ENCODE peak calls at places on chromosomes 12 and 14, in seven cellular contexts. U is endothelial cell of umbilical vein, I is HepG2, B is K562, D is breast epithelium, R is HCT116, N is stomach. X is an unnamed sample.

GRCh38 chr14:58488550-58488949 is 61.0 kb downstream of the KIAA0586 start:
- DNase-seq in U (peak), I (no peak), B (no peak), D (no peak), R (no peak), N (no peak), X (no peak)

GRCh38 chr12:79420146-79420618 is 270.6 kb downstream of the PAWR start:
- DNase-seq in U (peak), I (peak), B (no peak), D (no peak), R (peak), N (no peak), X (no peak)

GRCh38 chr14:65321370-65321875 is 91.1 kb upstream of the FUT8 start:
- DNase-seq in U (no peak), I (no peak), B (no peak), D (no peak), R (no peak), N (no peak), X (no peak)

GRCh38 chr12:51683763-51684357 is 92.8 kb downstream of the SCN8A start:
- DNase-seq in U (peak), I (no peak), B (no peak), D (no peak), R (no peak), N (peak), X (no peak)

GRCh38 chr14:21498540-21499526 is 12.3 kb downstream of the METTL3 start:
- DNase-seq in U (peak), I (peak), B (peak), D (no peak), R (peak), N (no peak), X (no peak)

GRCh38 chr12:16587514-16587913 is 18.4 kb downstream of the LMO3 start:
- DNase-seq in U (no peak), I (no peak), B (no peak), D (no peak), R (no peak), N (no peak), X (no peak)

GRCh38 chr14:23086565-23086964 is 8.4 kb downstream of the ACIN1 start:
- DNase-seq in U (no peak), I (no peak), B (no peak), D (no peak), R (no peak), N (no peak), X (no peak)

GRCh38 chr14:100679707-100680438 is 46.8 kb upstream of the DLK1 start:
- DNase-seq in U (no peak), I (peak), B (no peak), D (peak), R (no peak), N (no peak), X (no peak)

GRCh38 chr14:24817638-24818053 is 183.7 kb upstream of the GZMB start:
- DNase-seq in U (no peak), I (no peak), B (no peak), D (no peak), R (no peak), N (no peak), X (no peak)

GRCh38 chr12:108320503-108321293 is 18.4 kb downstream of the CMKLR1 start:
- DNase-seq in U (no peak), I (no peak), B (no peak), D (no peak), R (no peak), N (no peak), X (peak)

GRCh38 chr12:114955414-114956014 is 271.5 kb upstream of the TBX3 start:
- DNase-seq in U (no peak), I (no peak), B (peak), D (no peak), R (no peak), N (no peak), X (no peak)

GRCh38 chr12:20474443-20474842 is 106.1 kb downstream of the PDE3A start:
- DNase-seq in U (no peak), I (no peak), B (no peak), D (no peak), R (no peak), N (no peak), X (no peak)

GRCh38 chr14:99603471-99603933 is 505 bp downstream of the CCDC85C start:
- DNase-seq in U (peak), I (no peak), B (peak), D (no peak), R (no peak), N (no peak), X (no peak)

GRCh38 chr12:40522837-40523236 is 169.4 kb upstream of the CNTN1 start:
- DNase-seq in U (no peak), I (no peak), B (no peak), D (no peak), R (no peak), N (no peak), X (no peak)

GRCh38 chr12:53952871-53953734 is 1.6 kb upstream of the HOXC12 start:
- DNase-seq in U (no peak), I (peak), B (no peak), D (no peak), R (peak), N (no peak), X (no peak)

GRCh38 chr14:52873694-52874093 is 77.2 kb downstream of the FERMT2 start:
- DNase-seq in U (no peak), I (no peak), B (no peak), D (peak), R (no peak), N (no peak), X (no peak)
- TF ChIP-seq POLR2AphosphoS5 in U (no peak), I (no peak), B (no peak), D (peak), R (no peak), N (no peak), X (no peak)

GRCh38 chr14:93099643-93100042 is 16.1 kb downstream of the ITPK1 start:
- DNase-seq in U (no peak), I (no peak), B (no peak), D (no peak), R (no peak), N (no peak), X (no peak)

GRCh38 chr14:93100570-93100969 is 15.2 kb downstream of the ITPK1 start:
- DNase-seq in U (no peak), I (no peak), B (no peak), D (no peak), R (no peak), N (no peak), X (no peak)

GRCh38 chr14:93100098-93100497 is 15.6 kb downstream of the ITPK1 start:
- DNase-seq in U (no peak), I (no peak), B (no peak), D (no peak), R (no peak), N (no peak), X (no peak)

GRCh38 chr14:93103392-93104080 is 12.2 kb downstream of the ITPK1 start:
- DNase-seq in U (no peak), I (no peak), B (no peak), D (no peak), R (no peak), N (peak), X (peak)

DNA sequence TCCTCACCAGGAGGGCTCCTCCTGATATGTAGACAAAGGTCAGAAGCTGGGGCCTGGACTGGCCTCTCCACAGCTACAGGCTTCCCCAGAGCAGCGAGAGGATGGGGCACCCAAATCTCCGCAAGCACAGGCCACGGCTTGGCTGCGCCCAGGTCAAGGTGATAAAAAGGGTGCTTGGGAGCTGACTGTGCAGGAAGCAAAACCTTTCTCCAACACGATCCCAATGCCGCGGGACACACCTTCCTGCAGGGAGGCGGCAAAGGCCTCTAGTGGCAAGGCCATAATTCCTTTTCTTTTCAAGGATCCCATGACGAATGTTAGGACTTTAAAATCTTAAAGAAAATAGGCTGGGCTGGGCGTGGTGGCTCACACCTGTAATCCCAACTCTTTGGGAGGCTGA is 13.6 kb downstream of the ITPK1 start:
- DNase-seq in U (no peak), I (no peak), B (no peak), D (no peak), R (no peak), N (no peak), X (no peak)
- TF ChIP-seq POLR2AphosphoS5 in U (no peak), I (no peak), B (no peak), D (no peak), R (no peak), N (no peak), X (no peak)

GRCh38 chr12:29778531-29778930 is 5.2 kb downstream of the TMTC1 start:
- DNase-seq in U (no peak), I (no peak), B (no peak), D (no peak), R (no peak), N (no peak), X (no peak)
- TF ChIP-seq POLR2AphosphoS5 in U (no peak), I (no peak), B (no peak), D (no peak), R (no peak), N (no peak), X (no peak)

GRCh38 chr14:68255697-68256178 is 436.2 kb downstream of the RAD51B start:
- DNase-seq in U (peak), I (no peak), B (no peak), D (no peak), R (no peak), N (no peak), X (no peak)
- TF ChIP-seq POLR2AphosphoS5 in U (no peak), I (no peak), B (no peak), D (no peak), R (no peak), N (no peak), X (no peak)

DNA sequence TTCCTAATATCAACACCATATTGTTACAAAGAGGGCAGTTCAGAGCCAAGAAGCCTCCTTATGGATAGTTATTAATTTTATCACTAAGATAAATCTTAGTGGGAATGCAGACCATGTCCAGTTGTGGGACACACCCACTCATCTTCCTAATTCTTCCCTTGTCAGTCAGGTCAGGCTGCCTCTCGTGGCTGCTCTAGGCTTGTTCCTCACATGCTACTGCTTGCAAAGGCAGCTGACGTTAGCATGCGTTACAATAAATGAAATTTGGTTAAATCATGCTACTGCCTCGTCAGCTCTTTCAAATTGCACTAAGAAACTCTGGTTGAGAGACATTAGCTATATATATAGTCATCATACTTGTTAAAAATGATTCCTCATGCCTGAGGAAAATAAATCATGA is 108.4 kb downstream of the CAND1 start:
- DNase-seq in U (no peak), I (no peak), B (no peak), D (no peak), R (no peak), N (no peak), X (no peak)
- TF ChIP-seq POLR2AphosphoS5 in U (no peak), I (no peak), B (no peak), D (no peak), R (no peak), N (no peak), X (no peak)

DNA sequence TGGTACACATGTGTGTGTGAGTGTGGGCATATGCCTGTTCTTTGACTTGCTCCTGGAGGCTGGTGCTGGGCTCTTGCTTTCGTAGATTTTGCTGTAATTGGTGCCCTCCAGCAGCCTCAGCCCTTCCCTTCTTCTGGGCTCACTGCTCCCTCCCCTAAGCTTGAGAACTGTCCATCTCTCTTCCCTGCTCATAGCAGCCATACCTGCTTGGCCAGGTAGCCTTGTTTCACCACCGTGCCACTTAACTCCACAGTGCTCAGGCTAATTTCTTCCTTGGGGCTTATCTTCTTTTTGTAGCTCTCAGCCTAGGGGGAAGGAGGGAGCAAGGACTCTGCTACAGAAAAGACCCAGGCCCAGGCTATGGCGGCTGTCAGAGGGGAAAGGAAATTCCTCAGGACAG is 19.8 kb downstream of the PLEK2 start:
- DNase-seq in U (no peak), I (no peak), B (no peak), D (no peak), R (no peak), N (no peak), X (no peak)
- TF ChIP-seq POLR2AphosphoS5 in U (no peak), I (no peak), B (no peak), D (no peak), R (no peak), N (no peak), X (no peak)

DNA sequence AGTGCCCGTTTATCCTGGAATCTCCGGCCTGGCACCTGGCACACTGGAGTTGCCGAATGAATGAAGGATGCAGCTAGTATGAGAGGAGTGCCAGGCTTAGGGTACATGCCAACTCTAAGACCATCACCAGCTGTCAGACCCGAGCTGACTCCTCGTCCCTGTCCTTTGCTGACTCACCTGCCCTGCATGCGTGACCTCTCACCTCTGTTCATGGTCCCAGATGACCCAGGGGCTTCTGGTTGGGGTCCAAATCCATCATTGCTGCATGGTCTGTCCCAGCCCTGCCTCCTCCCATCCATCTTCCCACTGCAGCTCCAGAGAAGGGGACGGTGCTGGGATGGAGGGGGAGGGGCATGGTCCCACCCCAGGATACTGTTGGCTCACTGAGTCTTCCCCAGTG is 9.9 kb upstream of the FAM222A start:
- DNase-seq in U (no peak), I (no peak), B (no peak), D (no peak), R (no peak), N (no peak), X (no peak)
- TF ChIP-seq POLR2AphosphoS5 in U (no peak), I (no peak), B (no peak), D (no peak), R (no peak), N (no peak), X (no peak)

X was measured in GM12891.